ENCODE peak calls at places on chromosomes 2 and 18, in ten cellular contexts. K, X, T, F, P, D, G, Q, I and A are unnamed samples.

GRCh38 chr2:21819475-21819874 is 695.7 kb downstream of the TDRD15 start:
- DNase-seq in P (no peak), X (no peak), I (no peak), T (no peak), Q (no peak), K (no peak), D (no peak), G (no peak), F (no peak), A (no peak)

GRCh38 chr2:9187620-9188214 is 18.9 kb upstream of the ASAP2 start:
- DNase-seq in D (no peak), G (no peak), X (no peak), T (no peak), F (no peak), K (no peak), I (no peak), P (no peak), Q (no peak), A (no peak)

GRCh38 chr2:97871096-97871780 is 124.5 kb downstream of the TMEM131 start:
- DNase-seq in D (no peak), Q (no peak), K (no peak), T (no peak), I (no peak), F (no peak), X (no peak), P (no peak), G (peak; percentile 74), A (no peak)

GRCh38 chr2:74878551-74878950 is 44.6 kb downstream of the HK2 start:
- DNase-seq in F (no peak), Q (no peak), T (no peak), I (no peak), K (no peak), D (no peak), X (no peak), G (no peak), P (no peak), A (no peak)

GRCh38 chr2:241775223-241776177 is 1.1 kb upstream of the GAL3ST2 start:
- DNase-seq in D (no peak), G (peak; percentile 48), P (no peak), K (no peak), I (no peak), Q (no peak), X (no peak), T (peak; percentile 48), F (no peak), A (no peak)

GRCh38 chr2:54468643-54469042 is 12.5 kb downstream of the SPTBN1 start:
- DNase-seq in G (no peak), K (no peak), X (no peak), P (no peak), T (peak; percentile 46), D (no peak), Q (no peak), F (no peak), I (no peak), A (no peak)

GRCh38 chr2:128414946-128415767 is 96.5 kb upstream of the HS6ST1 start:
- DNase-seq in X (no peak), K (no peak), T (no peak), Q (no peak), D (no peak), I (no peak), P (no peak), G (no peak), F (no peak), A (no peak)

GRCh38 chr2:234290671-234291070 is 206.2 kb downstream of the ARL4C start:
- DNase-seq in Q (no peak), X (no peak), F (peak; percentile 80), K (no peak), T (no peak), I (peak; percentile 72), P (peak; percentile 82), G (no peak), D (peak; percentile 72), A (peak; percentile 73)

GRCh38 chr2:190792956-190793888 is 87.4 kb upstream of the GLS start:
- DNase-seq in T (no peak), Q (no peak), I (no peak), F (no peak), D (no peak), P (no peak), G (no peak), K (no peak), X (no peak), A (no peak)

GRCh38 chr18:48790226-48790863 is 160.4 kb downstream of the SMAD7 start:
- DNase-seq in D (peak; percentile 89), F (peak; percentile 93), X (no peak), I (no peak), T (no peak), Q (no peak), P (no peak), G (peak; percentile 43), K (no peak), A (no peak)